ENCODE peak calls at places on chromosome 22, in seven cellular contexts. I is SK-N-SH, L is esophagus muscularis mucosa, V is transverse colon, D is GM12892, C is HepG2, F is stomach. H is an unnamed sample.

GRCh38 chr22:29503811-29504372 is 23.9 kb downstream of the NEFH start:
- DNase-seq in I (no peak), L (no peak), V (peak), D (no peak), C (no peak), F (no peak), H (no peak)

GRCh38 chr22:34866501-34867171 is 199.3 kb upstream of the ISX start:
- DNase-seq in I (no peak), L (peak), V (no peak), D (no peak), C (no peak), F (no peak), H (no peak)

GRCh38 chr22:39955675-39956074 is 4.5 kb upstream of the TMA7B start:
- DNase-seq in I (no peak), L (no peak), V (no peak), D (no peak), C (no peak), F (no peak), H (no peak)

GRCh38 chr22:35785181-35785923 is 67.7 kb downstream of the APOL5 start:
- DNase-seq in I (no peak), L (no peak), V (no peak), D (no peak), C (no peak), F (no peak), H (no peak)

GRCh38 chr22:19394274-19395050 is 37.1 kb downstream of the HIRA start:
- DNase-seq in I (no peak), L (no peak), V (no peak), D (no peak), C (no peak), F (no peak), H (no peak)

GRCh38 chr22:40413873-40414272 is 43.5 kb downstream of the SGSM3 start:
- DNase-seq in I (no peak), L (no peak), V (no peak), D (no peak), C (no peak), F (no peak), H (no peak)

GRCh38 chr22:26550498-26551033 is 38.3 kb upstream of the TFIP11 start:
- DNase-seq in I (no peak), L (no peak), V (no peak), D (no peak), C (peak), F (no peak), H (no peak)

GRCh38 chr22:34696557-34696956 is 369.4 kb upstream of the ISX start:
- DNase-seq in I (no peak), L (peak), V (no peak), D (no peak), C (no peak), F (no peak), H (no peak)

GRCh38 chr22:39234157-39234793 is 10.5 kb downstream of the PDGFB start:
- DNase-seq in I (no peak), L (no peak), V (no peak), D (no peak), C (no peak), F (no peak), H (no peak)

GRCh38 chr22:50115693-50116092 is 25.9 kb downstream of the MOV10L1 start:
- DNase-seq in I (peak), L (no peak), V (no peak), D (no peak), C (peak), F (no peak), H (no peak)

GRCh38 chr22:19522190-19522880 is 1.9 kb downstream of the CLDN5 start:
- DNase-seq in I (peak), L (no peak), V (no peak), D (no peak), C (no peak), F (no peak), H (no peak)

GRCh38 chr22:19062909-19063308 is 59.3 kb downstream of the DGCR2 start:
- DNase-seq in I (no peak), L (no peak), V (no peak), D (no peak), C (no peak), F (no peak), H (no peak)

GRCh38 chr22:46931414-46931813 is 169.0 kb downstream of the TBC1D22A start:
- DNase-seq in I (no peak), L (no peak), V (no peak), D (no peak), C (no peak), F (no peak), H (no peak)

GRCh38 chr22:36017661-36018091 is 10.9 kb downstream of the RBFOX2 start:
- DNase-seq in I (peak), L (no peak), V (no peak), D (no peak), C (no peak), F (no peak), H (no peak)

GRCh38 chr22:19523240-19524169 is 705 bp downstream of the CLDN5 start:
- DNase-seq in I (peak), L (no peak), V (no peak), D (no peak), C (no peak), F (no peak), H (peak)

GRCh38 chr22:48765595-48765994 is 1062.1 kb downstream of the BRD1 start:
- DNase-seq in I (no peak), L (no peak), V (no peak), D (no peak), C (no peak), F (peak), H (no peak)

GRCh38 chr22:17754233-17754925 is 19.9 kb downstream of the BID start:
- DNase-seq in I (no peak), L (no peak), V (no peak), D (no peak), C (no peak), F (no peak), H (no peak)

GRCh38 chr22:49348631-49349030 is 479.0 kb downstream of the BRD1 start:
- DNase-seq in I (no peak), L (no peak), V (no peak), D (no peak), C (no peak), F (no peak), H (no peak)

GRCh38 chr22:19824197-19825015 is 30.3 kb downstream of the GNB1L start:
- DNase-seq in I (no peak), L (no peak), V (no peak), D (no peak), C (peak), F (peak), H (peak)

GRCh38 chr22:48181168-48181955 is 1418.9 kb downstream of the TBC1D22A start:
- DNase-seq in I (no peak), L (no peak), V (no peak), D (no peak), C (no peak), F (no peak), H (no peak)

GRCh38 chr22:31081963-31082605 is 966 bp downstream of the SMTN start:
- DNase-seq in I (peak), L (no peak), V (peak), D (no peak), C (no peak), F (no peak), H (no peak)
- TF ChIP-seq POLR2AphosphoS5 in I (no peak), L (no peak), V (no peak), D (no peak), C (no peak), F (no peak), H (no peak)

DNA sequence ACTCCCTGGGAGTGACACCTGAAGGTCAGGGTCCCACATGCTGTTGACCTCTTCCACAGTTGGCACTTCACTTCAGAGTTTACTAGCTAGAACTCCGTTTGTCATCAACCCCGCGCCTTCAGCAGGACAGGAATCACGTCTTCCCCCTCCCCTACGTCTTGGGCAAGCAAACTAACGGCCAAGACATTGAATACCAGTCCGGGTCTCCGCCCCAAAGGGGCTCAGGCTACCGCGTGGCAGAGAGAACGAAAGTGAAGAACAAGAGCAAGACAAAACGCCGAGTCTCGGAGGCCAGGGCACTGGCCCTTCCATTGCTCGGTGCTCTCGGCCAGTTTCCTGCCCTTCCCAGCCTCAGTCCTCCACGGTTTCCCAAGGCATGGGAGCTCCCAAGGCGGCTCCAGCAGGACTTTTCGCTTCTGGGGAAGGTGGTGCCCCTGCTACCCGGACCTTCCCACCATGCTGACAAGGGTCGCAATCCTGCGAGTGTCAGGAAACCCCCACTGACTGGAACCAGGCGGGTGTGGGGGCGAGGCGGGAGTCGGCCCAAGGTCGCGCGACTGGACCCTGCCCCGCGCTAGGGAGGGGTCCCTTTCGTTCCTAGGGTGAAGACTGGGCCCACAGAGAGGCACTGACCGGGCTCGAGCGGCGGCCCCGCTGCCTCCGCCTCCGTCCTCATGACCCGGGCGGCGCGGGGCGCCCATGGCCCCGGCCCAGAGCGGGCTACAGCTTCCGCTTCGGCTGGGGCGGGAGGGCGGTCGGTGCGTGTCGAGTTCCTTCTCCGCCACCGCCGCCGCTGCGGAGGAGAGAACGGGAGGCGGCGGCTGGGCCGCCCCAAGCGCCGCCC is at the start of gene GUCD1:
- DNase-seq in I (no peak), L (no peak), V (peak), D (no peak), C (no peak), F (peak), H (peak)
- TF ChIP-seq POLR2AphosphoS5 in I (peak), L (peak), V (peak), D (peak), C (peak), F (peak), H (peak)

DNA sequence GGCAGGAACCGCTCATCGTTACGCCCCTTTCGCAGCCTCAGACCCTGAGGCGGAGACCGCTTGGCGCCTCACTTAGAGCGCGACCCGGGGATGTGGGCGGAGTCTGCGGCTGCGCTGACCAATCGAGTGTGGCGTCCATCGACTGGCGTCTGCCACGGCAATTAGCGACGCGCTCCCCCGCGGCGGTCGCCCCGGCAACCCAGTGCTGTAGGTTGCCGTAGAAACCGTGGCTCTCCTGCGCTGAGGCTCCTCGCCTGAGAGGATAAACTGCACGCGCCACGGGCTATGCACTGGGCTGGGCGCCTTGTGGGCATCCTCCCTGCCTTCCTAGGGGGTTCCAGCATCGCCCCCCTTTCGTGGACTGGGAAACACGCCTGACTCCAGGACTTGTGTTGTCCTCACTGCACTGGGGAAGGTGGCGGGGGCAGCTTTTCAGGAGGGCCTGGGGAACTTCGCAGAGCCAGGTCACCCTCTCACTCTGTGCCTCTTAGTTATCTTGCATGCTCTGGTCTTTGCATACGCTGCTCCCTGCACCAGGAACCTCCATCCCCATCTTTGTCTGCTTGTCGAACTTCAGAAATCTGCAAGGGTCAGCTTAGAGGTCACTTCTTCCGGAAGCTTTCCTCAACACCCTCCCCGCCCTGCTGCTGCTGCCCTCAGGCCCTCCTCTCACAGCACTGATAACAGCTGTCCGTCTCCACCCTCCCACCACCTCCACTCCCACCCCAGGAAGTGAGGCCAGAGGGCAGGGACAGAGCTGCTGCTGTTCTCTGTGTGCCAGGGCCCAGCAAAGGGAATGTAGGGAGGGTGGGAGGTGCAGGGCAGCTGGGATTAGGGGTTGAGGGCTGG is 539 bp upstream of the P2RX6 start:
- DNase-seq in I (peak), L (peak), V (peak), D (peak), C (peak), F (peak), H (peak)
- TF ChIP-seq POLR2AphosphoS5 in I (no peak), L (peak), V (peak), D (no peak), C (peak), F (peak), H (no peak)

GRCh38 chr22:37456351-37456750 is 29.1 kb upstream of the ELFN2 start:
- DNase-seq in I (no peak), L (no peak), V (no peak), D (no peak), C (no peak), F (no peak), H (no peak)

GRCh38 chr22:37455896-37456295 is 28.6 kb upstream of the ELFN2 start:
- DNase-seq in I (no peak), L (no peak), V (no peak), D (no peak), C (no peak), F (no peak), H (no peak)

GRCh38 chr22:37454857-37455686 is 27.8 kb upstream of the ELFN2 start:
- DNase-seq in I (no peak), L (no peak), V (no peak), D (no peak), C (peak), F (peak), H (no peak)

GRCh38 chr22:37459211-37459610 is 27.0 kb downstream of the MFNG start:
- DNase-seq in I (no peak), L (no peak), V (no peak), D (no peak), C (no peak), F (peak), H (no peak)

DNA sequence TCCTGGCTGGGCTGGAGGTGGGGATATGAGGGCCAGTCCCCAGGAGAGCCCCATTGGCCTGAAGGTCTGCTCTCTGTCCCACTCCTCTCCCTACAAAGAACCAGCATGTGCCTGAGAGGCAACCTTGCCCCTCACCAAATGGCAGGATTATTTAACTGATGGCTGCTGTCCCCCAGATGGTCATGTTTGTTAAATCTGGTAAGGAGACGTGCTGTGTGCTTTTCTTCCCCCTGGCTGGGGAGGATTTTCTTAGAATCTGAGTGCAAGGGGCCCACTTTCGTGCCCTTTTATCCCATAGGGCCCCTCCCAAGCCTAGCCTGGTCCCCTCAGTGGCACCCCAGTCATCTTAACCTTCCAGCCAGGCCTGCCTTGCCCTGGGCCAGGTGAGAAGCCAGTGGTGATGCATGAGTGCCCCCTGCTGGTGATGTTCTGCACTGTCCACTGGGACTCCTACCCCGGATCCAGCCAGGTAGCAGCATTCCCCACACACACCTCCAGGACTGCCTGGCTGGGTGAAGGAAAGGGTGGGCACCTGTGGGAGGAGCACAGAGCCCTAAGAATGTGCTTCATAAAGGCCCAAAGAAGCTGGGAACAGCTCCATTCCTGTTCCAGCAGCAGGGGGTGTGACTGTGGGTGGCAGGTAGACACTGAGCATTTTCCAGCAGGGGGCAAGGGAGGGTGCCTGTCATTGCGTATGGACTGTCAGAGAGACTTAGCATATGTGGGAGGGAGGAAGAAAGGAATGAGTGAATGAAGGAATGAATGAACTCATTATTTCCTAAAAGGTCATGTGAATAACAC is 28.9 kb downstream of the MFNG start:
- DNase-seq in I (peak), L (no peak), V (peak), D (peak), C (peak), F (peak), H (peak)
- TF ChIP-seq POLR2AphosphoS5 in I (no peak), L (no peak), V (no peak), D (no peak), C (no peak), F (no peak), H (no peak)

GRCh38 chr22:32622004-32622761 is 147.6 kb downstream of the FBXO7 start:
- DNase-seq in I (no peak), L (no peak), V (peak), D (no peak), C (peak), F (no peak), H (no peak)

GRCh38 chr22:32621656-32622003 is 147.0 kb downstream of the FBXO7 start:
- DNase-seq in I (no peak), L (no peak), V (no peak), D (no peak), C (no peak), F (no peak), H (no peak)

GRCh38 chr22:32622762-32623147 is 148.1 kb downstream of the FBXO7 start:
- DNase-seq in I (no peak), L (no peak), V (no peak), D (no peak), C (no peak), F (no peak), H (no peak)

GRCh38 chr22:32625985-32626384 is 151.4 kb downstream of the FBXO7 start:
- DNase-seq in I (no peak), L (no peak), V (no peak), D (no peak), C (no peak), F (no peak), H (no peak)

DNA sequence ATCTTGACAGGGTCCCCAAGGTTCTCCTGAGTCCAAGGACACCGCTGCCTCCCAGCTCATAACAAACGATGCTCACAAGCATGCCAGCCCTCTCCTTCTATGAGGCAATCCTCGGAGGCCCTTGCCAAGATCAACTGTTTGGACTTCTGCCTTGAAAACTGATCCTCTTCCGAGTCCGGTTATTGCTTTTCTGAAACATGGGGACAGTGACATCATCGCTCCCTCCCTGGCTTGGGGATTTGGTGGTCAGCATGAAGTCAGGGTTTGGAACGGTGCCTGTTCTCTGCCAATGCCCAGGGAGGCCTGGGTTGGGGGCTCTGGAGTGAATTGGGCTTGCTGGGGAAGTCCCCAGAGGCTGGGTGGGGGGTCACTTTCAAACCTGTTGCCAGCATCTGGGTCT is 149.3 kb downstream of the FBXO7 start:
- DNase-seq in I (no peak), L (peak), V (peak), D (no peak), C (peak), F (peak), H (no peak)
- TF ChIP-seq POLR2AphosphoS5 in I (no peak), L (peak), V (no peak), D (no peak), C (no peak), F (peak), H (no peak)

GRCh38 chr22:31089101-31090100 is 8.3 kb downstream of the SMTN start:
- DNase-seq in I (peak), L (peak), V (peak), D (peak), C (no peak), F (peak), H (peak)

GRCh38 chr22:31086703-31087330 is 5.7 kb downstream of the SMTN start:
- DNase-seq in I (peak), L (no peak), V (no peak), D (peak), C (no peak), F (no peak), H (no peak)

GRCh38 chr22:31088233-31088986 is 7.3 kb downstream of the SMTN start:
- DNase-seq in I (peak), L (no peak), V (no peak), D (peak), C (no peak), F (no peak), H (no peak)

GRCh38 chr22:31085928-31086327 is 4.8 kb downstream of the SMTN start:
- DNase-seq in I (peak), L (no peak), V (no peak), D (no peak), C (no peak), F (no peak), H (no peak)

GRCh38 chr22:31087744-31088215 is 6.7 kb downstream of the SMTN start:
- DNase-seq in I (peak), L (no peak), V (no peak), D (no peak), C (no peak), F (no peak), H (no peak)
- TF ChIP-seq POLR2AphosphoS5 in I (no peak), L (no peak), V (no peak), D (no peak), C (no peak), F (no peak), H (no peak)

H was measured in HL-60.